ENCODE peak calls at places on chromosome X, in eight cellular contexts. B is PC-9; H is M059J; M is stimulated activated CD8-positive, alpha-beta memory T cell treated with anti-CD3 and anti-CD28 coated beads, Interleukin-15, amount 100 ng/mL, for 48 hours; U is activated CD8-positive, alpha-beta memory T cell treated with anti-CD3 and anti-CD28 coated beads for 24 hours; C is activated naive CD4-positive, alpha-beta T cell; N is CD8-positive, alpha-beta memory T cell; K is stimulated activated CD4-positive, alpha-beta T cell treated with anti-CD3 and anti-CD28 coated beads, Interleukin-1b, Interleukin-23, amount 100 ng/mL, for 1 hour. Q is an unnamed sample.

GRCh38 chrX:97126020-97126419 is 242.3 kb downstream of the RPA4 start:
- DNase-seq in B (no peak), M (no peak), H (no peak), U (no peak), N (no peak), C (no peak), K (no peak), Q (no peak)

GRCh38 chrX:53939127-53939526 is 105.1 kb downstream of the PHF8 start:
- DNase-seq in U (no peak), M (no peak), B (no peak), H (no peak), C (no peak), N (no peak), K (no peak), Q (no peak)

GRCh38 chrX:79138658-79139241 is 5.7 kb upstream of the GPR174 start:
- DNase-seq in M (no peak), C (no peak), K (no peak), H (no peak), U (no peak), N (no peak), B (no peak), Q (no peak)

GRCh38 chrX:73577368-73577767 is 14.4 kb downstream of the CHIC1 start:
- DNase-seq in M (no peak), K (no peak), U (no peak), C (no peak), H (peak; percentile 99), N (no peak), B (peak; percentile 28), Q (peak; percentile 77)

GRCh38 chrX:118644378-118644777 is 83.0 kb upstream of the IL13RA1 start:
- DNase-seq in N (no peak), K (no peak), H (peak; percentile 69), M (no peak), U (no peak), B (peak; percentile 2), C (no peak), Q (peak; percentile 18)

GRCh38 chrX:7330971-7331746 is 183.2 kb upstream of the PUDP start:
- DNase-seq in M (no peak), K (no peak), H (peak; percentile 81), C (no peak), B (no peak), U (no peak), N (no peak), Q (no peak)

GRCh38 chrX:105307762-105308161 is 87.3 kb upstream of the TEX13A start:
- DNase-seq in C (no peak), K (no peak), U (no peak), B (no peak), H (no peak), N (no peak), M (no peak), Q (no peak)

GRCh38 chrX:46295963-46296362 is 249.3 kb downstream of the ZNF674 start:
- DNase-seq in H (no peak), B (no peak), N (no peak), U (no peak), M (no peak), C (no peak), K (no peak), Q (no peak)

GRCh38 chrX:24026403-24026801 is 584 bp downstream of the KLHL15 start:
- DNase-seq in K (no peak), U (no peak), H (peak; percentile 3), M (no peak), B (no peak), C (no peak), N (no peak), Q (no peak)

GRCh38 chrX:108025954-108026616 is 18.8 kb upstream of the VSIG1 start:
- DNase-seq in K (no peak), C (no peak), B (no peak), U (no peak), H (no peak), M (no peak), N (no peak), Q (peak; percentile 64)

GRCh38 chrX:110397904-110398303 is 39.3 kb downstream of the RTL9 start:
- DNase-seq in M (no peak), H (no peak), N (no peak), U (no peak), C (no peak), K (no peak), B (no peak), Q (no peak)

GRCh38 chrX:140524556-140524955 is 19.7 kb upstream of the SOX3 start:
- DNase-seq in U (no peak), C (no peak), M (no peak), B (no peak), K (no peak), H (peak; percentile 41), N (no peak), Q (no peak)

GRCh38 chrX:107711521-107712041 is 64.0 kb downstream of the TSC22D3 start:
- DNase-seq in B (no peak), K (no peak), U (no peak), C (no peak), H (no peak), M (no peak), N (no peak), Q (no peak)

GRCh38 chrX:49934148-49934547 is 11.8 kb downstream of the CLCN5 start:
- DNase-seq in B (no peak), H (no peak), N (no peak), K (no peak), M (no peak), U (no peak), C (no peak), Q (no peak)

GRCh38 chrX:6440647-6441046 is 94.3 kb downstream of the VCX3A start:
- DNase-seq in H (no peak), B (no peak), U (no peak), N (no peak), K (no peak), C (no peak), M (no peak), Q (no peak)

GRCh38 chrX:4151798-4152197 is 438.3 kb upstream of the PRKX start:
- DNase-seq in N (no peak), M (no peak), U (no peak), H (no peak), C (no peak), K (no peak), B (no peak), Q (no peak)

GRCh38 chrX:55450259-55450658 is 1.7 kb upstream of the MAGEH1 start:
- DNase-seq in U (no peak), H (peak; percentile 31), M (no peak), N (no peak), C (no peak), K (no peak), B (no peak), Q (no peak)

GRCh38 chrX:87525771-87526229 is 8.2 kb downstream of the KLHL4 start:
- DNase-seq in M (no peak), C (no peak), U (no peak), B (peak; percentile 12), K (no peak), N (no peak), H (peak; percentile 62), Q (no peak)

GRCh38 chrX:40260123-40260751 is 162.5 kb upstream of the BCOR start:
- DNase-seq in H (peak; percentile 26), U (no peak), M (no peak), N (no peak), B (no peak), C (no peak), K (no peak), Q (no peak)

GRCh38 chrX:134868766-134869495 is 121.9 kb upstream of the SMIM10 start:
- DNase-seq in K (no peak), C (no peak), M (no peak), U (no peak), B (no peak), N (no peak), H (peak; percentile 93), Q (no peak)

GRCh38 chrX:80879916-80880315 is 70.2 kb upstream of the BRWD3 start:
- DNase-seq in C (no peak), U (no peak), N (no peak), M (no peak), B (no peak), K (no peak), H (peak; percentile 47), Q (no peak)

GRCh38 chrX:154021131-154021611 is 1.5 kb upstream of the IRAK1 start:
- DNase-seq in H (peak; percentile 61), K (no peak), U (peak; percentile 70), M (no peak), C (no peak), N (no peak), B (peak; percentile 43), Q (no peak)

GRCh38 chrX:103183912-103184311 is 31.0 kb upstream of the BEX4 start:
- DNase-seq in N (no peak), U (no peak), C (no peak), K (no peak), B (no peak), M (no peak), H (no peak), Q (no peak)

GRCh38 chrX:141902366-141902765 is 1.3 kb upstream of the MAGEC1 start:
- DNase-seq in K (no peak), C (no peak), H (peak; percentile 63), M (no peak), U (no peak), B (no peak), N (no peak), Q (no peak)

GRCh38 chrX:103343105-103343504 is 13.1 kb downstream of the TCEAL7 start:
- DNase-seq in C (peak; percentile 5), K (no peak), U (no peak), B (peak; percentile 31), M (no peak), N (peak; percentile 48), H (peak; percentile 54), Q (no peak)

GRCh38 chrX:146409528-146409927 is 400.0 kb upstream of the CXorf51B start:
- DNase-seq in N (no peak), B (no peak), M (no peak), U (no peak), H (no peak), K (no peak), C (no peak), Q (no peak)

GRCh38 chrX:56600141-56600540 is 36.7 kb downstream of the UBQLN2 start:
- DNase-seq in K (no peak), M (no peak), C (no peak), H (no peak), B (no peak), N (no peak), U (no peak), Q (no peak)

GRCh38 chrX:128619490-128619889 is 567.3 kb upstream of the ACTRT1 start:
- DNase-seq in C (no peak), K (no peak), H (no peak), N (no peak), B (no peak), U (no peak), M (no peak), Q (no peak)

GRCh38 chrX:25144043-25144940 is 128.5 kb upstream of the ARX start:
- DNase-seq in N (peak; percentile 49), U (peak; percentile 60), H (peak; percentile 41), B (peak; percentile 32), K (no peak), M (no peak), C (peak; percentile 9), Q (peak; percentile 9)

GRCh38 chrX:154443479-154443910 is 446 bp upstream of the FAM50A start:
- DNase-seq in C (no peak), H (peak; percentile 67), N (no peak), M (no peak), U (no peak), K (no peak), B (no peak), Q (no peak)

GRCh38 chrX:15675490-15675921 is 10.9 kb upstream of the CLTRN start:
- DNase-seq in B (peak; percentile 84), N (peak; percentile 87), M (peak; percentile 81), H (peak; percentile 75), U (peak; percentile 96), C (peak; percentile 86), K (peak; percentile 36), Q (no peak)

GRCh38 chrX:134184936-134185335 is 52.0 kb upstream of the CCDC160 start:
- DNase-seq in U (no peak), N (no peak), H (no peak), B (no peak), M (no peak), C (no peak), K (no peak), Q (no peak)

GRCh38 chrX:110806145-110806544 is 10.5 kb upstream of the CHRDL1 start:
- DNase-seq in N (no peak), U (no peak), C (no peak), B (no peak), H (peak; percentile 84), M (no peak), K (no peak), Q (no peak)

GRCh38 chrX:68998716-68999115 is 166.5 kb downstream of the PJA1 start:
- DNase-seq in C (no peak), M (no peak), N (no peak), B (peak; percentile 11), U (no peak), H (no peak), K (no peak), Q (no peak)